ENCODE peak calls at places on chromosome 1, in five cellular contexts. U, I, H, F and X are unnamed samples.

GRCh38 chr1:197984273-197984672 is 67.1 kb downstream of the LHX9 start:
- DNase-seq in U (no peak), I (no peak), H (no peak), F (no peak), X (no peak)

GRCh38 chr1:161038523-161039153 is at the start of gene TSTD1:
- DNase-seq in U (no peak), I (peak; percentile 49), H (no peak), F (peak; percentile 91), X (peak; percentile 85)

GRCh38 chr1:33372162-33372561 is 51.3 kb upstream of the A3GALT2 start:
- DNase-seq in U (no peak), I (no peak), H (no peak), F (no peak), X (no peak)

GRCh38 chr1:204171751-204172178 is 5.6 kb upstream of the REN start:
- DNase-seq in U (no peak), I (no peak), H (no peak), F (no peak), X (peak; percentile 73)

GRCh38 chr1:94614168-94614815 is 72.7 kb upstream of the F3 start:
- DNase-seq in U (no peak), I (no peak), H (no peak), F (no peak), X (no peak)

GRCh38 chr1:94408104-94408503 is 10.1 kb upstream of the ABCD3 start:
- DNase-seq in U (no peak), I (no peak), H (no peak), F (no peak), X (no peak)

GRCh38 chr1:233166896-233167295 is 128.6 kb downstream of the PCNX2 start:
- DNase-seq in U (no peak), I (no peak), H (no peak), F (no peak), X (no peak)

GRCh38 chr1:224851210-224851849 is 78.1 kb upstream of the DNAH14 start:
- DNase-seq in U (peak; percentile 66), I (peak; percentile 75), H (peak; percentile 69), F (peak; percentile 66), X (peak; percentile 76)

GRCh38 chr1:21921100-21921875 is 15.8 kb downstream of the HSPG2 start:
- DNase-seq in U (no peak), I (no peak), H (no peak), F (no peak), X (no peak)

GRCh38 chr1:20600156-20600555 is 11.3 kb downstream of the CDA start:
- DNase-seq in U (no peak), I (no peak), H (no peak), F (no peak), X (no peak)

GRCh38 chr1:209349372-209350324 is 233.9 kb upstream of the CAMK1G start:
- DNase-seq in U (no peak), I (no peak), H (peak; percentile 68), F (no peak), X (no peak)

GRCh38 chr1:204578867-204579664 is 62.9 kb downstream of the MDM4 start:
- DNase-seq in U (peak; percentile 13), I (no peak), H (peak; percentile 62), F (no peak), X (peak; percentile 42)

GRCh38 chr1:15027515-15027948 is 126.0 kb upstream of the TMEM51 start:
- DNase-seq in U (peak; percentile 57), I (peak; percentile 85), H (peak; percentile 57), F (peak; percentile 79), X (peak; percentile 76)

GRCh38 chr1:81118550-81118949 is 682.2 kb upstream of the ADGRL2 start:
- DNase-seq in U (peak; percentile 28), I (no peak), H (no peak), F (no peak), X (no peak)

GRCh38 chr1:168138134-168138533 is 1.4 kb upstream of the GPR161 start:
- DNase-seq in U (no peak), I (no peak), H (no peak), F (no peak), X (no peak)

GRCh38 chr1:176656257-176656995 is 193.5 kb downstream of the PAPPA2 start:
- DNase-seq in U (peak; percentile 66), I (no peak), H (no peak), F (no peak), X (no peak)

GRCh38 chr1:99358771-99359170 is 94.5 kb downstream of the PLPPR4 start:
- DNase-seq in U (peak; percentile 14), I (no peak), H (no peak), F (no peak), X (no peak)

GRCh38 chr1:198932351-198932991 is 293.6 kb downstream of the PTPRC start:
- DNase-seq in U (peak; percentile 61), I (no peak), H (no peak), F (no peak), X (peak; percentile 28)

GRCh38 chr1:156543066-156543465 is 29.3 kb downstream of the IQGAP3 start:
- DNase-seq in U (no peak), I (no peak), H (no peak), F (no peak), X (no peak)

GRCh38 chr1:241787691-241788090 is 60.3 kb upstream of the EXO1 start:
- DNase-seq in U (no peak), I (no peak), H (no peak), F (no peak), X (no peak)

GRCh38 chr1:37186246-37186756 is 152.0 kb upstream of the GRIK3 start:
- DNase-seq in U (no peak), I (no peak), H (peak; percentile 84), F (no peak), X (no peak)
- TF ChIP-seq CTCF in U (no peak), I (no peak), H (no peak), F (no peak), X (no peak)

GRCh38 chr1:68782890-68783289 is 286.0 kb upstream of the DEPDC1 start:
- DNase-seq in U (no peak), I (no peak), H (no peak), F (no peak), X (no peak)
- TF ChIP-seq CTCF in U (no peak), I (no peak), H (no peak), F (no peak), X (no peak)

GRCh38 chr1:194830387-194830786 is 1644.0 kb upstream of the B3GALT2 start:
- DNase-seq in U (no peak), I (no peak), H (no peak), F (no peak), X (no peak)

GRCh38 chr1:194829492-194829891 is 1643.1 kb upstream of the B3GALT2 start:
- DNase-seq in U (peak; percentile 54), I (no peak), H (no peak), F (no peak), X (no peak)

GRCh38 chr1:194825382-194825781 is 1639.0 kb upstream of the B3GALT2 start:
- DNase-seq in U (no peak), I (no peak), H (no peak), F (no peak), X (no peak)
- TF ChIP-seq CTCF in U (peak; percentile 39), I (peak; percentile 69), H (peak; percentile 29), F (no peak), X (no peak)

DNA sequence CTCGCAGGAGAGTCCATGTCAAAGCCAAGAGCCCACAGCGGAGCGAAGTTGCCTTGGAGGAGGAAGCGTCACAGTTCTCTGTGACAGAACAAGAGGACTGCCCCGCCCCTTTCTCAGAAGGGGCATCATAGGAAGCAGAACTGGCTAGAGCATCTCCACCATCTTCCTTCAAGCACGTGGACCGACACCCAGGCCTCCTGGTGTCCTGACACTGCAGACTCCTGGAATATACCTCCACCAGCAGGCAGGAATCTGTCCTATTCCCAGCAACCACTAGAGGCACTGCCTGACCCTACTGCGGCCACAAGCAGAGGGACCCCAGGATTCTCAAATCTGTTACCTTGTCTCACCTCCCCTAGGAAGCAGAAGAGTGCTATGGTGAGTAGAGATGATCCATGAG is 37.8 kb downstream of the GPA33 start:
- DNase-seq in U (no peak), I (peak; percentile 45), H (peak; percentile 36), F (no peak), X (no peak)
- TF ChIP-seq CTCF in U (peak; percentile 51), I (peak; percentile 74), H (peak; percentile 68), F (no peak), X (peak; percentile 65)